ENCODE peak calls at places on chromosome 20, in ten cellular contexts. X is endothelial cell; M is NCI-H1436; E is 8988T; H is ELR; A is left colon; O is CD4-positive, CD25-positive, alpha-beta regulatory T cell; Y is RWPE1; K is activated CD4-positive, alpha-beta T cell treated with anti-CD3 and anti-CD28 coated beads, Interleukin-2, amount 50 U/mL, for 48 hours; N is M059J. R is an unnamed sample.

GRCh38 chr20:43191946-43192847 is 2.5 kb upstream of the PTPRT start:
- DNase-seq in X (peak; percentile 23), M (no peak), E (peak; percentile 59), H (peak; percentile 29), A (no peak), O (no peak), Y (peak; percentile 55), K (peak; percentile 18), N (peak; percentile 6), R (no peak)

GRCh38 chr20:44394520-44395182 is 39.2 kb downstream of the HNF4A start:
- DNase-seq in X (no peak), M (no peak), E (no peak), H (no peak), A (no peak), O (no peak), Y (no peak), K (no peak), N (no peak), R (no peak)

GRCh38 chr20:2757001-2757400 is 43.4 kb downstream of the CPXM1 start:
- DNase-seq in X (no peak), M (no peak), E (no peak), H (no peak), A (no peak), O (no peak), Y (no peak), K (no peak), N (no peak), R (no peak)

GRCh38 chr20:45359406-45360148 is 3.4 kb upstream of the SYS1 start:
- DNase-seq in X (no peak), M (no peak), E (no peak), H (peak; percentile 85), A (no peak), O (no peak), Y (peak; percentile 96), K (no peak), N (peak; percentile 89), R (no peak)

GRCh38 chr20:24872291-24873014 is 76.6 kb upstream of the CST7 start:
- DNase-seq in X (no peak), M (peak; percentile 79), E (no peak), H (no peak), A (no peak), O (no peak), Y (no peak), K (no peak), N (no peak), R (no peak)

GRCh38 chr20:3613821-3614440 is 49.3 kb downstream of the GFRA4 start:
- DNase-seq in X (no peak), M (no peak), E (no peak), H (no peak), A (no peak), O (no peak), Y (no peak), K (no peak), N (no peak), R (no peak)

GRCh38 chr20:46710149-46710913 is 882 bp downstream of the SLC2A10 start:
- DNase-seq in X (no peak), M (no peak), E (no peak), H (no peak), A (peak; percentile 36), O (no peak), Y (no peak), K (no peak), N (no peak), R (no peak)

GRCh38 chr20:6704132-6704861 is 63.2 kb upstream of the BMP2 start:
- DNase-seq in X (no peak), M (no peak), E (no peak), H (no peak), A (peak; percentile 47), O (no peak), Y (no peak), K (no peak), N (peak; percentile 61), R (peak; percentile 63)

GRCh38 chr20:59520814-59521213 is 83.5 kb upstream of the PHACTR3 start:
- DNase-seq in X (no peak), M (no peak), E (no peak), H (no peak), A (no peak), O (no peak), Y (no peak), K (no peak), N (no peak), R (no peak)

GRCh38 chr20:37534401-37535157 is 6.9 kb upstream of the BLCAP start:
- DNase-seq in X (peak; percentile 69), M (peak; percentile 63), E (no peak), H (peak; percentile 87), A (peak; percentile 34), O (peak; percentile 37), Y (peak; percentile 70), K (peak; percentile 23), N (peak; percentile 85), R (peak; percentile 58)

GRCh38 chr20:24033151-24033550 is 44.6 kb upstream of the GGTLC1 start:
- DNase-seq in X (no peak), M (no peak), E (no peak), H (no peak), A (no peak), O (no peak), Y (no peak), K (no peak), N (peak; percentile 19), R (no peak)

GRCh38 chr20:44598413-44599290 is 16.3 kb downstream of the PKIG start:
- DNase-seq in X (no peak), M (no peak), E (no peak), H (peak; percentile 50), A (no peak), O (no peak), Y (no peak), K (no peak), N (peak; percentile 64), R (no peak)

GRCh38 chr20:51064160-51064559 is 41.3 kb upstream of the KCNG1 start:
- DNase-seq in X (no peak), M (no peak), E (no peak), H (no peak), A (no peak), O (no peak), Y (no peak), K (no peak), N (no peak), R (no peak)

GRCh38 chr20:2708665-2709064 is 16.1 kb downstream of the EBF4 start:
- DNase-seq in X (no peak), M (no peak), E (no peak), H (no peak), A (no peak), O (no peak), Y (no peak), K (no peak), N (no peak), R (no peak)

R was measured in AG09309.